ENCODE peak calls at places on chromosome 4, in nine cellular contexts. One of them, this sample, is unnamed.

GRCh38 chr4:170090667-170091052 is 904 bp upstream of the AADAT start:
- DNase-seq in Peyer's patch: no peak
- DNase-seq in cardiac muscle cell: no peak
- DNase-seq in astrocyte of the spinal cord: no peak
- DNase-seq in fibroblast of the aortic adventitia: no peak
- DNase-seq in AG04449: no peak
- DNase-seq in neural progenitor cell: no peak
- DNase-seq in AG10803: peak
- DNase-seq in adrenal gland: no peak
- DNase-seq in this sample: no peak

GRCh38 chr4:80115368-80116181 is 42.5 kb upstream of the ANTXR2 start:
- DNase-seq in Peyer's patch: no peak
- DNase-seq in cardiac muscle cell: peak
- DNase-seq in astrocyte of the spinal cord: no peak
- DNase-seq in fibroblast of the aortic adventitia: peak
- DNase-seq in AG04449: no peak
- DNase-seq in neural progenitor cell: no peak
- DNase-seq in AG10803: peak
- DNase-seq in adrenal gland: no peak
- DNase-seq in this sample: no peak

GRCh38 chr4:53480909-53481308 is 103.5 kb downstream of the FIP1L1 start:
- DNase-seq in Peyer's patch: no peak
- DNase-seq in cardiac muscle cell: no peak
- DNase-seq in astrocyte of the spinal cord: peak
- DNase-seq in fibroblast of the aortic adventitia: no peak
- DNase-seq in AG04449: no peak
- DNase-seq in neural progenitor cell: no peak
- DNase-seq in AG10803: peak
- DNase-seq in adrenal gland: no peak
- DNase-seq in this sample: no peak

GRCh38 chr4:115090483-115091075 is 22.8 kb downstream of the NDST4 start:
- DNase-seq in Peyer's patch: no peak
- DNase-seq in cardiac muscle cell: peak
- DNase-seq in astrocyte of the spinal cord: peak
- DNase-seq in fibroblast of the aortic adventitia: peak
- DNase-seq in AG04449: no peak
- DNase-seq in neural progenitor cell: peak
- DNase-seq in AG10803: peak
- DNase-seq in adrenal gland: no peak
- DNase-seq in this sample: no peak

GRCh38 chr4:169383724-169384123 is 113.0 kb upstream of the SH3RF1 start:
- DNase-seq in Peyer's patch: no peak
- DNase-seq in cardiac muscle cell: no peak
- DNase-seq in astrocyte of the spinal cord: peak
- DNase-seq in fibroblast of the aortic adventitia: peak
- DNase-seq in AG04449: peak
- DNase-seq in neural progenitor cell: no peak
- DNase-seq in AG10803: peak
- DNase-seq in adrenal gland: no peak
- DNase-seq in this sample: no peak

GRCh38 chr4:86356425-86356824 is 3.4 kb downstream of the MAPK10 start:
- DNase-seq in Peyer's patch: no peak
- DNase-seq in cardiac muscle cell: no peak
- DNase-seq in astrocyte of the spinal cord: no peak
- DNase-seq in fibroblast of the aortic adventitia: no peak
- DNase-seq in AG04449: no peak
- DNase-seq in neural progenitor cell: no peak
- DNase-seq in AG10803: no peak
- DNase-seq in adrenal gland: no peak
- DNase-seq in this sample: no peak

GRCh38 chr4:168269879-168270278 is 48.7 kb downstream of the DDX60 start:
- DNase-seq in Peyer's patch: no peak
- DNase-seq in cardiac muscle cell: no peak
- DNase-seq in astrocyte of the spinal cord: no peak
- DNase-seq in fibroblast of the aortic adventitia: no peak
- DNase-seq in AG04449: no peak
- DNase-seq in neural progenitor cell: no peak
- DNase-seq in AG10803: no peak
- DNase-seq in adrenal gland: no peak
- DNase-seq in this sample: no peak

GRCh38 chr4:1406416-1406945 is at the start of gene NKX1-1:
- DNase-seq in Peyer's patch: no peak
- DNase-seq in cardiac muscle cell: no peak
- DNase-seq in astrocyte of the spinal cord: no peak
- DNase-seq in fibroblast of the aortic adventitia: no peak
- DNase-seq in AG04449: no peak
- DNase-seq in neural progenitor cell: peak
- DNase-seq in AG10803: no peak
- DNase-seq in adrenal gland: no peak
- DNase-seq in this sample: no peak

GRCh38 chr4:24570172-24570571 is 14.2 kb downstream of the DHX15 start:
- DNase-seq in Peyer's patch: no peak
- DNase-seq in cardiac muscle cell: no peak
- DNase-seq in astrocyte of the spinal cord: no peak
- DNase-seq in fibroblast of the aortic adventitia: no peak
- DNase-seq in AG04449: no peak
- DNase-seq in neural progenitor cell: no peak
- DNase-seq in AG10803: no peak
- DNase-seq in adrenal gland: no peak
- DNase-seq in this sample: no peak

GRCh38 chr4:121794505-121795192 is 6.5 kb upstream of the EXOSC9 start:
- DNase-seq in Peyer's patch: no peak
- DNase-seq in cardiac muscle cell: peak
- DNase-seq in astrocyte of the spinal cord: no peak
- DNase-seq in fibroblast of the aortic adventitia: peak
- DNase-seq in AG04449: no peak
- DNase-seq in neural progenitor cell: no peak
- DNase-seq in AG10803: peak
- DNase-seq in adrenal gland: no peak
- DNase-seq in this sample: no peak

GRCh38 chr4:139817657-139818452 is 152.2 kb downstream of the MGST2 start:
- DNase-seq in Peyer's patch: no peak
- DNase-seq in cardiac muscle cell: no peak
- DNase-seq in astrocyte of the spinal cord: no peak
- DNase-seq in fibroblast of the aortic adventitia: peak
- DNase-seq in AG04449: no peak
- DNase-seq in neural progenitor cell: no peak
- DNase-seq in AG10803: no peak
- DNase-seq in adrenal gland: no peak
- DNase-seq in this sample: no peak

GRCh38 chr4:15339732-15340131 is 88.1 kb upstream of the C1QTNF7 start:
- DNase-seq in Peyer's patch: no peak
- DNase-seq in cardiac muscle cell: no peak
- DNase-seq in astrocyte of the spinal cord: peak
- DNase-seq in fibroblast of the aortic adventitia: no peak
- DNase-seq in AG04449: no peak
- DNase-seq in neural progenitor cell: no peak
- DNase-seq in AG10803: no peak
- DNase-seq in adrenal gland: no peak
- DNase-seq in this sample: no peak

GRCh38 chr4:25356068-25356467 is 21.0 kb upstream of the ANAPC4 start:
- DNase-seq in Peyer's patch: no peak
- DNase-seq in cardiac muscle cell: no peak
- DNase-seq in astrocyte of the spinal cord: no peak
- DNase-seq in fibroblast of the aortic adventitia: no peak
- DNase-seq in AG04449: no peak
- DNase-seq in neural progenitor cell: no peak
- DNase-seq in AG10803: no peak
- DNase-seq in adrenal gland: no peak
- DNase-seq in this sample: no peak

GRCh38 chr4:10582059-10582686 is 102.4 kb downstream of the CLNK start:
- DNase-seq in Peyer's patch: no peak
- DNase-seq in cardiac muscle cell: peak
- DNase-seq in astrocyte of the spinal cord: peak
- DNase-seq in fibroblast of the aortic adventitia: peak
- DNase-seq in AG04449: no peak
- DNase-seq in neural progenitor cell: peak
- DNase-seq in AG10803: peak
- DNase-seq in adrenal gland: peak
- DNase-seq in this sample: no peak

GRCh38 chr4:6546681-6547447 is 28.1 kb upstream of the MAN2B2 start:
- DNase-seq in Peyer's patch: no peak
- DNase-seq in cardiac muscle cell: peak
- DNase-seq in astrocyte of the spinal cord: peak
- DNase-seq in fibroblast of the aortic adventitia: peak
- DNase-seq in AG04449: peak
- DNase-seq in neural progenitor cell: peak
- DNase-seq in AG10803: peak
- DNase-seq in adrenal gland: peak
- DNase-seq in this sample: no peak

GRCh38 chr4:150647008-150647407 is 65.1 kb downstream of the MAB21L2 start:
- DNase-seq in Peyer's patch: no peak
- DNase-seq in cardiac muscle cell: no peak
- DNase-seq in astrocyte of the spinal cord: peak
- DNase-seq in fibroblast of the aortic adventitia: peak
- DNase-seq in AG04449: no peak
- DNase-seq in neural progenitor cell: no peak
- DNase-seq in AG10803: peak
- DNase-seq in adrenal gland: no peak
- DNase-seq in this sample: no peak

DNA sequence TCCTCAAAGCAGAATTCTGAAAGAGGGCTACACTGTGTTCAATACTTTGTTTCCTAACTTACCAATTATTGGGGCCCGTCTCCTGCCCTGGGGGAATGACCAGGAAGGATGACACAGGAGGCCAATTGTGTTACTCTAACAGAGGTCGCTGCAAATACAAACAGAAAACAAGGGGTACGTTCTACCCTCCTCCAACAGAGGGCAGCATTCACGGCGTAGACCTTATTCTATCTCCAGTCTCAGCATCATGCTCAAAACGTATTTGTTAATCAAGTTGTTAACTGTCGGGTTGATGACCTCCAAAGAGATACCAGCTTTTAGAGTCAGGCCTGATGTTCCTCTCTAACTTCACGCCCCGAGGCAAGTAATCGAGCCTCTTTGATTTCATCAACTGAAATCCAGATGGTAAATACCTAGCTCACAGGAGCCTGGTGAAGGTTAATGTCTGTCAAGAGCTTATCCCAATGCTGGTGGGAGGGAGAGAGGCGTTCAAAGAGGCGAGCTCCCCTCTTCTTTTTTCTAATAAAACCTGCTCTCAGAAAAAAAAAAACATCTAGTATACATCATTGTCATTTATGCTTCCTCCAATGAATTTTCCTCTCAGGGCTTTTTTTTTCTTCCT is 181.0 kb upstream of the KCNIP4 start:
- DNase-seq in Peyer's patch: no peak
- DNase-seq in cardiac muscle cell: peak
- DNase-seq in astrocyte of the spinal cord: peak
- DNase-seq in fibroblast of the aortic adventitia: peak
- DNase-seq in AG04449: no peak
- DNase-seq in neural progenitor cell: peak
- DNase-seq in AG10803: peak
- DNase-seq in adrenal gland: peak
- DNase-seq in this sample: no peak
- TF ChIP-seq CTCF in Peyer's patch: peak
- TF ChIP-seq CTCF in cardiac muscle cell: peak
- TF ChIP-seq CTCF in astrocyte of the spinal cord: peak
- TF ChIP-seq CTCF in fibroblast of the aortic adventitia: peak
- TF ChIP-seq CTCF in AG04449: peak
- TF ChIP-seq CTCF in neural progenitor cell: peak
- TF ChIP-seq CTCF in AG10803: peak
- TF ChIP-seq CTCF in adrenal gland: no peak
- TF ChIP-seq CTCF in this sample: peak

DNA sequence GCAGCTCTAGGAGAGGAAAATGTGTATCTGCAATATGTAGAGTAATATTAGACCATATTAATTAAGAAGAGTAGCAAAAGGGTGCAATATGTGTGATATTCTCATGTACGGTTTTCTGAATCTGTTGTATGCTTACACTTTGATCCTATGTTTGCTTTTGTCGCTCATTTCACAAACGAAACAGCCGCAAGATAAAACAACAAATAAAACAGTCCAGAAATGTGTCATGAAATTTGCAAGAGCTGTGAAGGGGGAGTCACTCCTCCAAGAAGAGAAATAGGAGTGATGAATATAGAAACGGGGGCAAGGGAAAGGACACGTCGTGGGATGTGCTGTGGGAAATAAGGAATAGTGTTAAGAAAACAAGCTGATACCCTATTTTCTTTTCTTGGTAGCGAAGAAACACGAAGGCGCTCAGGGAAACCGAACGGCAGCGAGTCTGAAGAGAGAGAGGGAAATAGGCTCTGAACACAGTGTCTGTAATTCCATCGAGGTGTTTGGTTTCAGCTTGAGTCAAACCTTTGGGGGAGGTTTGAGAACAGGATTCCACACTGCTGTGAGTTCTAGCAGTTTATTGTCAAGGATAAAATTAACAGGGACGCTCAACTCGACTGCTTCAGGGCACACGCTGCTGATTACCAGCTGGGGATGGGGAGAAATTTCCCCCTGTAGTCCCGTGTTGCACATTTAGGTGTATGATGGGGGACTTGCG is 595.6 kb upstream of the TENM3 start:
- DNase-seq in Peyer's patch: no peak
- DNase-seq in cardiac muscle cell: no peak
- DNase-seq in astrocyte of the spinal cord: peak
- DNase-seq in fibroblast of the aortic adventitia: peak
- DNase-seq in AG04449: no peak
- DNase-seq in neural progenitor cell: peak
- DNase-seq in AG10803: peak
- DNase-seq in adrenal gland: no peak
- DNase-seq in this sample: no peak
- H3K4me3 ChIP-seq in Peyer's patch: no peak
- H3K4me3 ChIP-seq in cardiac muscle cell: no peak
- H3K4me3 ChIP-seq in astrocyte of the spinal cord: peak
- H3K4me3 ChIP-seq in fibroblast of the aortic adventitia: no peak
- H3K4me3 ChIP-seq in AG04449: peak
- H3K4me3 ChIP-seq in neural progenitor cell: no peak
- H3K4me3 ChIP-seq in AG10803: peak
- H3K4me3 ChIP-seq in adrenal gland: no peak
- H3K4me3 ChIP-seq in this sample: no peak

DNA sequence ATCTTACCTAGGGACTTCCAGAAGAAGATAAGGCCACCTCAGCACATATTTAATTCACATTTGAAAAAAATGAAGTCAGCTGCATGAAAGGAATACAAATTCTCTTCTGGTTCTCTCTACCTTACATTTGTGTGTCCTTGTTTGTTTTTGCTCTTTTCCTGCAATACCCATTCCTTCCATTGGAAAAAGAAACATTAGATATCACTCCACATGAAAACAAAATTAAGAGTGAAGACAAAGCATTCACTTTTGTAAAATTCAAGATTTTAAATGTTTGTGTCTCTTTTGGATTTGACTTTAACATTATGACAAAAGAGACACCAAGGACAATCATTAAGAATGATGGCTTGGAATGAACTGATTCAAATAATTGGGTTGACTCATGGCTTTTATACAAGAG is 1351.8 kb downstream of the FSTL5 start:
- DNase-seq in Peyer's patch: no peak
- DNase-seq in cardiac muscle cell: no peak
- DNase-seq in astrocyte of the spinal cord: no peak
- DNase-seq in fibroblast of the aortic adventitia: no peak
- DNase-seq in AG04449: no peak
- DNase-seq in neural progenitor cell: no peak
- DNase-seq in AG10803: no peak
- DNase-seq in adrenal gland: no peak
- DNase-seq in this sample: no peak
- TF ChIP-seq CTCF in Peyer's patch: no peak
- TF ChIP-seq CTCF in cardiac muscle cell: no peak
- TF ChIP-seq CTCF in astrocyte of the spinal cord: peak
- TF ChIP-seq CTCF in fibroblast of the aortic adventitia: no peak
- TF ChIP-seq CTCF in AG04449: no peak
- TF ChIP-seq CTCF in neural progenitor cell: no peak
- TF ChIP-seq CTCF in AG10803: no peak
- TF ChIP-seq CTCF in adrenal gland: no peak
- TF ChIP-seq CTCF in this sample: peak

GRCh38 chr4:184416913-184417734 is 57.2 kb downstream of the IRF2 start:
- DNase-seq in Peyer's patch: no peak
- DNase-seq in cardiac muscle cell: no peak
- DNase-seq in astrocyte of the spinal cord: no peak
- DNase-seq in fibroblast of the aortic adventitia: peak
- DNase-seq in AG04449: no peak
- DNase-seq in neural progenitor cell: no peak
- DNase-seq in AG10803: no peak
- DNase-seq in adrenal gland: no peak
- DNase-seq in this sample: no peak
- H3K4me3 ChIP-seq in Peyer's patch: peak
- H3K4me3 ChIP-seq in cardiac muscle cell: no peak
- H3K4me3 ChIP-seq in astrocyte of the spinal cord: no peak
- H3K4me3 ChIP-seq in fibroblast of the aortic adventitia: peak
- H3K4me3 ChIP-seq in AG04449: no peak
- H3K4me3 ChIP-seq in neural progenitor cell: no peak
- H3K4me3 ChIP-seq in AG10803: peak
- H3K4me3 ChIP-seq in adrenal gland: peak
- H3K4me3 ChIP-seq in this sample: peak